ENCODE peak calls at places on chromosomes 12 and 14, in five cellular contexts. U is T47D, M is lower leg skin, B is HCEC 1CT, C is LNCaP clone FGC. Y is an unnamed sample.

GRCh38 chr12:47367912-47368537 is 288.3 kb upstream of the AMIGO2 start:
- DNase-seq in U (no peak), M (no peak), B (no peak), C (no peak), Y (no peak)

GRCh38 chr12:43758247-43758727 is 303 bp downstream of the PUS7L start:
- DNase-seq in U (peak), M (no peak), B (peak), C (peak), Y (no peak)

GRCh38 chr14:92706386-92706785 is 42.0 kb downstream of the LGMN start:
- DNase-seq in U (no peak), M (no peak), B (no peak), C (no peak), Y (no peak)

GRCh38 chr14:103699901-103700752 is 15.1 kb downstream of the XRCC3 start:
- DNase-seq in U (no peak), M (no peak), B (no peak), C (no peak), Y (no peak)

GRCh38 chr12:24791622-24792021 is 157.3 kb downstream of the BCAT1 start:
- DNase-seq in U (no peak), M (no peak), B (no peak), C (no peak), Y (no peak)

GRCh38 chr14:20501346-20501745 is 4.0 kb upstream of the RNASE10 start:
- DNase-seq in U (no peak), M (no peak), B (peak), C (no peak), Y (peak)

GRCh38 chr12:100473716-100474150 is at the start of gene NR1H4:
- DNase-seq in U (no peak), M (no peak), B (peak), C (no peak), Y (no peak)

GRCh38 chr14:68076451-68076850 is 256.9 kb downstream of the RAD51B start:
- DNase-seq in U (no peak), M (no peak), B (peak), C (no peak), Y (peak)

GRCh38 chr14:77883479-77884238 is 83.8 kb downstream of the ADCK1 start:
- DNase-seq in U (no peak), M (no peak), B (no peak), C (no peak), Y (no peak)

GRCh38 chr14:29463727-29464370 is 463.8 kb downstream of the PRKD1 start:
- DNase-seq in U (no peak), M (no peak), B (peak), C (no peak), Y (no peak)

GRCh38 chr14:72515779-72516770 is 377.8 kb downstream of the DPF3 start:
- DNase-seq in U (no peak), M (no peak), B (peak), C (no peak), Y (no peak)

GRCh38 chr12:25694072-25694471 is 141.0 kb upstream of the LMNTD1 start:
- DNase-seq in U (no peak), M (peak), B (peak), C (no peak), Y (peak)

GRCh38 chr12:116319851-116320621 is 42.5 kb upstream of the MED13L start:
- DNase-seq in U (no peak), M (peak), B (peak), C (no peak), Y (peak)

GRCh38 chr12:124032265-124032886 is 59.4 kb downstream of the ZNF664 start:
- DNase-seq in U (peak), M (no peak), B (peak), C (no peak), Y (peak)

GRCh38 chr12:68559246-68559645 is 51.5 kb upstream of the RAP1B start:
- DNase-seq in U (no peak), M (no peak), B (peak), C (no peak), Y (no peak)

GRCh38 chr12:91778938-91779400 is 366.7 kb downstream of the BTG1 start:
- DNase-seq in U (no peak), M (peak), B (peak), C (no peak), Y (peak)

GRCh38 chr12:97465012-97465345 is 2.4 kb downstream of the RMST start:
- DNase-seq in U (no peak), M (no peak), B (no peak), C (no peak), Y (no peak)

GRCh38 chr14:68718033-68718725 is 74.7 kb downstream of the ZFP36L1 start:
- DNase-seq in U (no peak), M (no peak), B (peak), C (no peak), Y (no peak)

GRCh38 chr14:71206766-71207371 is 299.6 kb downstream of the PCNX1 start:
- DNase-seq in U (no peak), M (no peak), B (peak), C (no peak), Y (peak)

GRCh38 chr14:100155881-100156645 is 3.4 kb downstream of the DEGS2 start:
- DNase-seq in U (peak), M (no peak), B (no peak), C (peak), Y (no peak)

GRCh38 chr14:64960762-64961276 is 11.3 kb downstream of the RAB15 start:
- DNase-seq in U (peak), M (no peak), B (no peak), C (peak), Y (no peak)

GRCh38 chr12:131642101-131642540 is 68.8 kb upstream of the SFSWAP start:
- DNase-seq in U (no peak), M (no peak), B (no peak), C (no peak), Y (no peak)

GRCh38 chr12:115261249-115261648 is 577.3 kb upstream of the TBX3 start:
- DNase-seq in U (no peak), M (no peak), B (no peak), C (no peak), Y (no peak)

GRCh38 chr14:22837750-22838538 is 1.6 kb downstream of the MMP14 start:
- DNase-seq in U (no peak), M (peak), B (peak), C (no peak), Y (no peak)

GRCh38 chr12:132160016-132160415 is 15.8 kb downstream of the NOC4L start:
- DNase-seq in U (no peak), M (no peak), B (no peak), C (no peak), Y (no peak)

GRCh38 chr12:88108021-88108420 is 33.9 kb downstream of the CEP290 start:
- DNase-seq in U (no peak), M (no peak), B (peak), C (no peak), Y (peak)

GRCh38 chr12:14910090-14910915 is 24.6 kb upstream of the MGP start:
- DNase-seq in U (no peak), M (no peak), B (peak), C (no peak), Y (peak)

GRCh38 chr14:24353551-24354529 is 14.0 kb upstream of the RIPK3 start:
- DNase-seq in U (no peak), M (no peak), B (peak), C (no peak), Y (no peak)

GRCh38 chr14:81137316-81137715 is 83.4 kb downstream of the GTF2A1 start:
- DNase-seq in U (no peak), M (no peak), B (peak), C (no peak), Y (peak)

GRCh38 chr12:119375619-119376018 is 41.1 kb downstream of the CCDC60 start:
- DNase-seq in U (no peak), M (peak), B (no peak), C (no peak), Y (no peak)

GRCh38 chr12:96401061-96401871 is 1.0 kb upstream of the CDK17 start:
- DNase-seq in U (peak), M (no peak), B (peak), C (no peak), Y (peak)

GRCh38 chr12:48929551-48929950 is 4.3 kb upstream of the FKBP11 start:
- DNase-seq in U (no peak), M (no peak), B (no peak), C (no peak), Y (no peak)

GRCh38 chr12:42887657-42888056 is 298.1 kb upstream of the PRICKLE1 start:
- DNase-seq in U (no peak), M (no peak), B (peak), C (peak), Y (no peak)

GRCh38 chr12:49809369-49810158 is 18.6 kb downstream of the NCKAP5L start:
- DNase-seq in U (no peak), M (no peak), B (no peak), C (no peak), Y (no peak)

GRCh38 chr12:52903285-52903854 is 1.5 kb downstream of the KRT8 start:
- DNase-seq in U (no peak), M (peak), B (no peak), C (no peak), Y (no peak)

GRCh38 chr14:105980224-105980623 is 453.8 kb downstream of the TMEM121 start:
- DNase-seq in U (no peak), M (no peak), B (peak), C (no peak), Y (no peak)